ENCODE peak calls at places on chromosomes 13 and 19, in five cellular contexts. J is SK-N-SH, G is K562, R is HCT116, V is H1. X is an unnamed sample.

GRCh38 chr13:94595006-94595942 is 678 bp downstream of the TGDS start:
- DNase-seq in R (no peak), V (no peak), J (peak), G (peak), X (peak)

GRCh38 chr19:3210347-3211017 is 14.0 kb upstream of the CELF5 start:
- DNase-seq in V (peak), J (peak), R (peak), G (peak), X (peak)

GRCh38 chr13:33445024-33445423 is 159.5 kb upstream of the STARD13 start:
- DNase-seq in J (no peak), V (no peak), G (no peak), R (no peak), X (peak)

GRCh38 chr19:46967578-46968018 is 52.0 kb upstream of the NPAS1 start:
- DNase-seq in G (no peak), V (no peak), R (no peak), J (no peak), X (no peak)

GRCh38 chr19:2168619-2169424 is 5.1 kb downstream of the DOT1L start:
- DNase-seq in V (no peak), G (peak), R (peak), J (peak), X (peak)

GRCh38 chr13:109654341-109655205 is 131.8 kb downstream of the IRS2 start:
- DNase-seq in G (no peak), R (no peak), V (no peak), J (no peak), X (no peak)

GRCh38 chr19:33377586-33378475 is 4.3 kb downstream of the CEBPG start:
- DNase-seq in G (no peak), R (no peak), V (no peak), J (no peak), X (no peak)

GRCh38 chr13:34523401-34523800 is 418.7 kb upstream of the NBEA start:
- DNase-seq in G (no peak), J (no peak), R (no peak), V (no peak), X (no peak)

GRCh38 chr13:111269508-111269907 is 50.9 kb upstream of the TEX29 start:
- DNase-seq in R (no peak), J (no peak), G (no peak), V (no peak), X (no peak)

GRCh38 chr19:50835785-50836542 is 2.6 kb upstream of the KLK15 start:
- DNase-seq in J (peak), R (peak), V (no peak), G (peak), X (peak)

GRCh38 chr13:46577656-46578589 is 25.0 kb downstream of the LRCH1 start:
- DNase-seq in J (no peak), G (no peak), V (no peak), R (no peak), X (no peak)

GRCh38 chr13:41552031-41552430 is 94.7 kb downstream of the RGCC start:
- DNase-seq in R (no peak), V (no peak), J (peak), G (no peak), X (no peak)

GRCh38 chr19:2278504-2279158 is 3.3 kb downstream of the PEAK3 start:
- DNase-seq in J (peak), V (no peak), R (no peak), G (no peak), X (no peak)

GRCh38 chr19:37933965-37934364 is 27.0 kb downstream of the SIPA1L3 start:
- DNase-seq in V (no peak), J (no peak), R (no peak), G (no peak), X (peak)

GRCh38 chr19:49597703-49597974 is 6.7 kb downstream of the PRR12 start:
- DNase-seq in V (no peak), J (no peak), G (no peak), R (no peak), X (no peak)

GRCh38 chr19:55716531-55716930 is 21.7 kb downstream of the NLRP9 start:
- DNase-seq in R (no peak), V (no peak), J (no peak), G (no peak), X (no peak)

GRCh38 chr19:40530091-40530901 is 46.4 kb upstream of the SHKBP1 start:
- DNase-seq in J (peak), G (peak), V (no peak), R (no peak), X (peak)

GRCh38 chr13:99087954-99088491 is 110.2 kb upstream of the DOCK9 start:
- DNase-seq in G (peak), R (no peak), V (no peak), J (peak), X (peak)

GRCh38 chr19:13154911-13155471 is 4.8 kb downstream of the IER2 start:
- DNase-seq in J (peak), V (no peak), R (peak), G (peak), X (peak)

GRCh38 chr19:13155472-13156284 is 5.5 kb downstream of the IER2 start:
- DNase-seq in G (peak), R (no peak), V (no peak), J (peak), X (peak)

GRCh38 chr19:13154241-13154778 is 4.1 kb downstream of the IER2 start:
- DNase-seq in V (no peak), G (peak), J (peak), R (no peak), X (peak)

GRCh38 chr19:13159713-13160112 is 9.5 kb downstream of the IER2 start:
- DNase-seq in J (no peak), G (no peak), R (no peak), V (no peak), X (no peak)

GRCh38 chr19:13156968-13157882 is 7.0 kb downstream of the IER2 start:
- DNase-seq in V (no peak), R (no peak), J (no peak), G (no peak), X (no peak)
- TF ChIP-seq JUND in V (no peak), R (no peak), J (no peak), G (no peak), X (no peak)

DNA sequence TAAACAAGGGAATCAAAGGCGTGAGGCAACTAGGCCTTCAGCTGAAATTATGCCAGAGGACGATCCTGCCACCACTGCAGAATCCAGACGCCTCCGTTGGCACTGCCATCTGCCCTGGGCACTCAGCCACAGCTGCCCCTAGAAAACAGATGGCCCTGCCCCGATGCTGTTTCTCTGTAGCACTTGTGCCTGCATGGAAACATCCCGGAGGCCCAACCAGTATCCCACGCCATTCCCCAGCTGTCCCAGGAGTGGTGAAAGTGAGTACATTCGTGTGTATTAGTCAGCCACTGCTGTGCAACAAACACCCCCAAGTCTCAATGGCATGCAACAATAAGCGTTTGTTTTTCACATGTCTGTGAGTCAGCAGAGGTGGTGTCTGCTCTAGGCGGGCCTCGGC is 8.9 kb upstream of the CRTC1 start:
- DNase-seq in V (no peak), G (no peak), R (no peak), J (peak), X (no peak)
- TF ChIP-seq JUND in V (no peak), G (no peak), R (no peak), J (no peak), X (no peak)

GRCh38 chr13:30153871-30154426 is 153.4 kb downstream of the KATNAL1 start:
- DNase-seq in G (no peak), R (no peak), V (no peak), J (no peak), X (peak)
- TF ChIP-seq JUND in G (no peak), R (no peak), V (no peak), J (no peak), X (no peak)

GRCh38 chr19:42285988-42286348 is 16.0 kb upstream of the PRR19 start:
- DNase-seq in G (no peak), V (no peak), J (no peak), R (no peak), X (no peak)

GRCh38 chr19:42287826-42288107 is 14.2 kb upstream of the PRR19 start:
- DNase-seq in G (no peak), V (no peak), R (no peak), J (no peak), X (no peak)

GRCh38 chr19:42287017-42287825 is 14.7 kb upstream of the PRR19 start:
- DNase-seq in J (no peak), G (no peak), V (no peak), R (no peak), X (no peak)

GRCh38 chr19:42285546-42285945 is 16.4 kb upstream of the PRR19 start:
- DNase-seq in J (no peak), R (no peak), G (peak), V (no peak), X (no peak)

DNA sequence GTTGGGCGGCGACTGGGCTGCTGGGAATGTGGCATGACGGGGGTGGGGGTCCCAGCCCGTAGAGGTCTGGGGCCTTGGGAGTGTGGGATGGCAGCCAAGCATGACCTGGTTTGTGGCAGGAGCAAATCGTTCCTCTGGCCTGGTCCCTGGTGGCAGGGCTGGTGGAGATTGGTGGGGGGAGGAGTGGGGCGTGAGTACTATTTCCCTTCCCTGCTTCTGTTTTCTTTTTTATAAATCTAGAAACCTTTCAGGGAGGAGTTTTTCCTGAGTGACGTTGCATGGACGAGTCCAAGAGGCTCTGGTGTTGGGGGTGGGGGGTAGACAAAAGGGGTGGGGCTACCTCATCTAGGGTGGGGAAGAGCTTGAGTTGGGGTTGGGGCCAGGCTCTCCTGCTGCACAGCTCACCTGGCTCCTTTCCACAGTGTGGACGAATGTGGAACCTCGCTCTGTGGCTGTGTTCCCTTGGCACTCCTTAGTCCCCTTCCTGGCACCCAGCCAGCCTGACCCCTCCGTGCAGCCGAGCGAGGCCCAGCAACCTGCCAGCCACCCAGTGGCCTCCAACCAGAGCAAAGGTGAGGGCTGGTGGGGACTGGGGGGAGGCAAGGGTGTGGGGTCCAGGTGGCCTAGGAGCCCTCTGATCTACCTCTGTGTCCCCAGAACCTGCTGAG is 15.4 kb upstream of the PRR19 start:
- DNase-seq in G (peak), V (no peak), R (no peak), J (peak), X (no peak)
- TF ChIP-seq JUND in G (no peak), V (no peak), R (no peak), J (no peak), X (no peak)

GRCh38 chr13:45392811-45393210 is 25.4 kb downstream of the SLC25A30 start:
- DNase-seq in R (no peak), V (no peak), G (no peak), J (no peak), X (no peak)

GRCh38 chr13:45398862-45399261 is 19.3 kb downstream of the SLC25A30 start:
- DNase-seq in V (no peak), J (no peak), G (no peak), R (no peak), X (no peak)

GRCh38 chr13:45396548-45397095 is 21.6 kb downstream of the SLC25A30 start:
- DNase-seq in G (no peak), J (no peak), V (no peak), R (no peak), X (no peak)

GRCh38 chr13:45391926-45392325 is 26.2 kb downstream of the SLC25A30 start:
- DNase-seq in V (no peak), R (no peak), G (no peak), J (no peak), X (no peak)

DNA sequence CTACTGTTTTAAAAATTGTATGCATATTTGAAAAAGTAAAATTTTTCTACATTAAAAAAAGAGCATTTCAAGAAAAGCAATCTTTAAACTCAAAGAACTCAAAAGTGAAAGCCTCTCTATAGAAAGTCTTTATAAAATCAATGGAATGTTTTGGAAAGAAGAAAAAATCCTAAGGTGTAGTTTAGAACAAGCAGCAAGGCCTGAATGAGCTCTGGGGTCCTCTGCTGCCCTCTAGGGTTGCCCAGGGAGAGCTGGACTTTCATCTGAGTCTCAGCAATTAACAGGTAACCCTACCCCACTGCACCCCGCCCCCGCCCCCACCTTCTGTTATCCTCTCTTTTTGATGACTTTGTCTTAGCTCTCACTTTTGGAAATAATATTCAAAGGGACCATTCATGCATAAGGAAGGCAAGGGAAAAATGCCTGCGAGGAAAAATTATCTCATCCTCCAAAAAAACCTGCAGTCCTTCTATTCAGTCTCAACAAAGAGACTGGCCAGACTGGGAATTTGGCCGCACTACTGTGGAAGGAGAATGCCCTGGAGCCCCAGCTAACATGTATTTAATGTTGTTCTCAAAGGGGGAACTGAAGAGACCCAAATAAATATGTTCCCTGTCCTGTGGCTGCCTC is 24.1 kb downstream of the SLC25A30 start:
- DNase-seq in G (peak), R (peak), J (peak), V (no peak), X (peak)
- TF ChIP-seq JUND in G (no peak), R (no peak), J (no peak), V (no peak), X (no peak)

GRCh38 chr19:5023128-5023571 is 54.2 kb downstream of the KDM4B start:
- DNase-seq in R (no peak), G (no peak), J (no peak), V (no peak), X (peak)
- TF ChIP-seq JUND in R (no peak), G (no peak), J (no peak), V (no peak), X (no peak)

DNA sequence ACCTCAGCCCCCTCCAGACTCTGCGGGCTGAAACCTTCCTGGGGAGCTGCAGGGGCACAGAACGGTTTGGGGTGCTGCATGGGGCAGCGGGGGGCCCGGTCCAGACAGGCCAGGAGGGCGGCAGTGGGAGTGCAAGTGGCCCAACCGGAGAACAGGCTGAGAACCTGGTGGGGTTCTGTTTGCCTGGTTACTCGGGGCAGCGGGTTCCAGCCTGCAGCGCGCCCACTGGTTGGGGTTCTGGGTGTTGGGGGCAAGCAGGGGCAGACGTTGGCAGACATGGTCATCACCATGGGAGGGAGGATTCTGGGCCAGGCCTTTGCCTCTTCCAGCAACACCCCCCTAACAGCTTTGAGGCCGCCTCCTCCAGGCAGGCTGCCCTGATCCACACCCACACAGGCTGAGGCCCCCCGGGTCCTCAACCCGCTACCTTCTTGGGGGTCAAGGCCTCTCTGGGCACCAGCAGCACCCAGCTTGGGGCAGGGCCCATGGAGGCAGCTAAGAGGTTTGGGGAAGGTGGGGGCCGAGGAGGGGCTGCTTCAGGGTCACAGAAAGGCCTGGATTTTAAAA is at the start of gene PRR22:
- DNase-seq in R (no peak), V (no peak), J (no peak), G (no peak), X (no peak)
- TF ChIP-seq JUND in R (no peak), V (no peak), J (no peak), G (no peak), X (no peak)

GRCh38 chr13:44818016-44818415 is 171.3 kb downstream of the NUFIP1 start:
- DNase-seq in R (no peak), J (no peak), V (no peak), G (no peak), X (no peak)

GRCh38 chr13:44814836-44815235 is 174.4 kb downstream of the NUFIP1 start:
- DNase-seq in J (no peak), G (no peak), V (no peak), R (no peak), X (no peak)

GRCh38 chr13:44816701-44817684 is 172.3 kb downstream of the NUFIP1 start:
- DNase-seq in V (no peak), J (no peak), G (no peak), R (peak), X (no peak)

GRCh38 chr13:44814144-44814543 is 175.1 kb downstream of the NUFIP1 start:
- DNase-seq in V (no peak), R (no peak), J (no peak), G (no peak), X (no peak)

DNA sequence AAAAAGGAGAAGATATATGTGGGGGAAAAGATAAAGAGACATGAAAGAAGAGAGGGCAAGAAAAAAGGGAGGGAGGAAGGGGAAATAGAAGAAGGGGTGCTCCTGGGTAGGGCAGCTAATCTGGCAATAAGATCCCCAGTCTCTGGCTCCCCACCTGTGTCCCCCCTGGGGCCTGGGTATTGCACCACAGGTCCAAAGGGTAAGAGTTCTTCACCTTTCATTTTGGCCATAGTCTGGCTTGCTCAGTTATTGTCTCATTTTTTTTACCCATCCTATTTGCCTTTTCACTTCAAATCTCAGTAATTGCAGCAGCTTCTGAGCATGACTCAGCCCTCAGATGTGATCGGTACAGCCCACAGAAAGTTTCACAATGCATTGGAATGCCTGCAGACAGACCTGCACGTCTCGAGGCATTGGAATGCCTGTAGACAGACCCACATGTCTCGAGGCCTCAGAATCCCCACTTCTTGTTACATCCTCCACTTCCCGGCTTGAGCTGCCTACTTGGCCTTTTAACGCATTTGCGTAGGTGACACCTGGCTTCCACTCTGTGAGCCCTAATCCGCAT is 173.7 kb downstream of the NUFIP1 start:
- DNase-seq in V (peak), J (no peak), G (no peak), R (peak), X (no peak)
- TF ChIP-seq JUND in V (no peak), J (peak), G (no peak), R (peak), X (no peak)

X was measured in T47D.